ENCODE peak calls at places on chromosome 2, in seven cellular contexts. U, L, E, Q, X, K and O are unnamed samples.

GRCh38 chr2:55364189-55365055 is 55.2 kb downstream of the CCDC88A start:
- DNase-seq in U (no peak), L (peak; percentile 91), E (no peak), Q (peak; percentile 26), X (no peak), K (peak; percentile 74), O (no peak)

GRCh38 chr2:45013229-45014015 is 4.2 kb upstream of the SIX2 start:
- DNase-seq in U (peak; percentile 59), L (no peak), E (no peak), Q (no peak), X (peak; percentile 48), K (no peak), O (no peak)

GRCh38 chr2:174611851-174612250 is 14.2 kb upstream of the WIPF1 start:
- DNase-seq in U (no peak), L (no peak), E (no peak), Q (no peak), X (no peak), K (no peak), O (no peak)

GRCh38 chr2:10297950-10298349 is 4.8 kb upstream of the HPCAL1 start:
- DNase-seq in U (no peak), L (peak; percentile 100), E (peak; percentile 72), Q (peak; percentile 79), X (no peak), K (peak; percentile 55), O (no peak)

GRCh38 chr2:72581560-72582181 is 244.2 kb downstream of the EXOC6B start:
- DNase-seq in U (peak; percentile 1), L (no peak), E (no peak), Q (no peak), X (peak; percentile 45), K (no peak), O (no peak)

GRCh38 chr2:188884051-188884450 is 90.1 kb upstream of the COL3A1 start:
- DNase-seq in U (no peak), L (peak; percentile 47), E (no peak), Q (no peak), X (no peak), K (no peak), O (no peak)

GRCh38 chr2:131641414-131642206 is 113.9 kb downstream of the CCDC74A start:
- DNase-seq in U (no peak), L (peak; percentile 82), E (no peak), Q (no peak), X (no peak), K (no peak), O (no peak)

GRCh38 chr2:84807063-84807485 is 73.8 kb downstream of the TRABD2A start:
- DNase-seq in U (no peak), L (peak; percentile 95), E (no peak), Q (peak; percentile 35), X (no peak), K (peak; percentile 34), O (no peak)

GRCh38 chr2:169999041-169999440 is 171.8 kb downstream of the UBR3 start:
- DNase-seq in U (no peak), L (no peak), E (no peak), Q (no peak), X (no peak), K (no peak), O (no peak)

GRCh38 chr2:43224571-43225092 is 1.8 kb downstream of the ZFP36L2 start:
- DNase-seq in U (peak; percentile 64), L (peak; percentile 60), E (peak; percentile 86), Q (no peak), X (peak; percentile 53), K (no peak), O (no peak)